ENCODE peak calls at places on chromosomes 3 and 15, in four cellular contexts. One of them, this sample, is unnamed. For H3K27me3, the result is how much of the 10 kb centered on the place peaks cover.

GRCh38 chr3:124680521-124680920 is 49.7 kb upstream of the UMPS start:
- DNase-seq in CD8-positive, alpha-beta T cell: no peak
- DNase-seq in neural progenitor cell: no peak
- DNase-seq in PC-3: no peak
- DNase-seq in this sample: no peak

GRCh38 chr15:75161788-75162414 is 39.8 kb upstream of the C15orf39 start:
- DNase-seq in CD8-positive, alpha-beta T cell: no peak
- DNase-seq in neural progenitor cell: no peak
- DNase-seq in PC-3: no peak
- DNase-seq in this sample: no peak

GRCh38 chr15:48855501-48856440 is 22.2 kb upstream of the EID1 start:
- DNase-seq in CD8-positive, alpha-beta T cell: no peak
- DNase-seq in neural progenitor cell: peak
- DNase-seq in PC-3: peak
- DNase-seq in this sample: no peak

GRCh38 chr3:167203062-167203461 is 177.0 kb downstream of the ZBBX start:
- DNase-seq in CD8-positive, alpha-beta T cell: no peak
- DNase-seq in neural progenitor cell: no peak
- DNase-seq in PC-3: no peak
- DNase-seq in this sample: no peak

GRCh38 chr3:52471371-52472238 is 16.2 kb downstream of the NISCH start:
- DNase-seq in CD8-positive, alpha-beta T cell: peak
- DNase-seq in neural progenitor cell: peak
- DNase-seq in PC-3: peak
- DNase-seq in this sample: peak

GRCh38 chr15:33581032-33581431 is 270.3 kb downstream of the RYR3 start:
- DNase-seq in CD8-positive, alpha-beta T cell: no peak
- DNase-seq in neural progenitor cell: no peak
- DNase-seq in PC-3: peak
- DNase-seq in this sample: no peak

GRCh38 chr15:40289140-40289775 is 6.4 kb upstream of the ANKRD63 start:
- DNase-seq in CD8-positive, alpha-beta T cell: no peak
- DNase-seq in neural progenitor cell: no peak
- DNase-seq in PC-3: peak
- DNase-seq in this sample: no peak

GRCh38 chr3:131026321-131027151 is at the start of the genes ASTE1 and NEK11:
- DNase-seq in CD8-positive, alpha-beta T cell: peak
- DNase-seq in neural progenitor cell: peak
- DNase-seq in PC-3: peak
- DNase-seq in this sample: peak

GRCh38 chr3:42031808-42032475 is 59.2 kb upstream of the TRAK1 start:
- DNase-seq in CD8-positive, alpha-beta T cell: no peak
- DNase-seq in neural progenitor cell: peak
- DNase-seq in PC-3: no peak
- DNase-seq in this sample: no peak

GRCh38 chr3:49266410-49267170 is 10.4 kb downstream of the C3orf62 start:
- DNase-seq in CD8-positive, alpha-beta T cell: no peak
- DNase-seq in neural progenitor cell: no peak
- DNase-seq in PC-3: no peak
- DNase-seq in this sample: no peak

GRCh38 chr15:45181491-45182285 is 6.1 kb downstream of the SHF start:
- DNase-seq in CD8-positive, alpha-beta T cell: no peak
- DNase-seq in neural progenitor cell: no peak
- DNase-seq in PC-3: no peak
- DNase-seq in this sample: no peak

GRCh38 chr3:67357610-67358458 is 296.6 kb downstream of the SUCLG2 start:
- DNase-seq in CD8-positive, alpha-beta T cell: no peak
- DNase-seq in neural progenitor cell: peak
- DNase-seq in PC-3: peak
- DNase-seq in this sample: no peak

GRCh38 chr15:94135748-94136147 is 95.6 kb upstream of the MCTP2 start:
- DNase-seq in CD8-positive, alpha-beta T cell: no peak
- DNase-seq in neural progenitor cell: peak
- DNase-seq in PC-3: peak
- DNase-seq in this sample: no peak

GRCh38 chr15:35290301-35290721 is 205.2 kb upstream of the NANOGP8 start:
- DNase-seq in CD8-positive, alpha-beta T cell: no peak
- DNase-seq in neural progenitor cell: no peak
- DNase-seq in PC-3: no peak
- DNase-seq in this sample: no peak

GRCh38 chr15:71142780-71143179 is 27.5 kb downstream of the THSD4 start:
- DNase-seq in CD8-positive, alpha-beta T cell: no peak
- DNase-seq in neural progenitor cell: no peak
- DNase-seq in PC-3: no peak
- DNase-seq in this sample: no peak

GRCh38 chr3:9916734-9917680 is at the start of gene IL17RC:
- DNase-seq in CD8-positive, alpha-beta T cell: no peak
- DNase-seq in neural progenitor cell: peak
- DNase-seq in PC-3: peak
- DNase-seq in this sample: no peak

GRCh38 chr3:73848173-73848751 is 223.5 kb upstream of the PDZRN3 start:
- DNase-seq in CD8-positive, alpha-beta T cell: no peak
- DNase-seq in neural progenitor cell: peak
- DNase-seq in PC-3: peak
- DNase-seq in this sample: no peak

GRCh38 chr15:68986292-68986691 is 28.2 kb upstream of the NOX5 start:
- DNase-seq in CD8-positive, alpha-beta T cell: no peak
- DNase-seq in neural progenitor cell: no peak
- DNase-seq in PC-3: no peak
- DNase-seq in this sample: no peak

GRCh38 chr3:124854027-124854426 is 33.1 kb downstream of the ITGB5 start:
- DNase-seq in CD8-positive, alpha-beta T cell: no peak
- DNase-seq in neural progenitor cell: no peak
- DNase-seq in PC-3: no peak
- DNase-seq in this sample: no peak

GRCh38 chr3:143084856-143085731 is 34.5 kb upstream of the CHST2 start:
- DNase-seq in CD8-positive, alpha-beta T cell: no peak
- DNase-seq in neural progenitor cell: no peak
- DNase-seq in PC-3: peak
- DNase-seq in this sample: peak

GRCh38 chr3:97256060-97256459 is 441.7 kb downstream of the EPHA6 start:
- DNase-seq in CD8-positive, alpha-beta T cell: no peak
- DNase-seq in neural progenitor cell: no peak
- DNase-seq in PC-3: no peak
- DNase-seq in this sample: no peak

GRCh38 chr15:49876401-49877038 is 242.5 kb downstream of the ATP8B4 start:
- DNase-seq in CD8-positive, alpha-beta T cell: no peak
- DNase-seq in neural progenitor cell: peak
- DNase-seq in PC-3: peak
- DNase-seq in this sample: no peak

GRCh38 chr15:51917493-51917892 is 54.1 kb downstream of the LEO1 start:
- DNase-seq in CD8-positive, alpha-beta T cell: no peak
- DNase-seq in neural progenitor cell: peak
- DNase-seq in PC-3: peak
- DNase-seq in this sample: no peak

GRCh38 chr3:72820405-72820804 is 27.8 kb downstream of the SHQ1 start:
- DNase-seq in CD8-positive, alpha-beta T cell: no peak
- DNase-seq in neural progenitor cell: no peak
- DNase-seq in PC-3: peak
- DNase-seq in this sample: no peak

GRCh38 chr15:90046846-90047481 is 45.8 kb downstream of the ZNF710 start:
- DNase-seq in CD8-positive, alpha-beta T cell: no peak
- DNase-seq in neural progenitor cell: no peak
- DNase-seq in PC-3: peak
- DNase-seq in this sample: peak

GRCh38 chr15:52362497-52362896 is 66.9 kb upstream of the MYO5C start:
- DNase-seq in CD8-positive, alpha-beta T cell: no peak
- DNase-seq in neural progenitor cell: no peak
- DNase-seq in PC-3: no peak
- DNase-seq in this sample: no peak

GRCh38 chr3:160221019-160221418 is 4.2 kb upstream of the C3orf80 start:
- DNase-seq in CD8-positive, alpha-beta T cell: no peak
- DNase-seq in neural progenitor cell: no peak
- DNase-seq in PC-3: no peak
- DNase-seq in this sample: no peak

GRCh38 chr3:160213181-160213580 is 12.0 kb upstream of the C3orf80 start:
- DNase-seq in CD8-positive, alpha-beta T cell: no peak
- DNase-seq in neural progenitor cell: no peak
- DNase-seq in PC-3: no peak
- DNase-seq in this sample: no peak

GRCh38 chr3:160217675-160218074 is 7.5 kb upstream of the C3orf80 start:
- DNase-seq in CD8-positive, alpha-beta T cell: no peak
- DNase-seq in neural progenitor cell: no peak
- DNase-seq in PC-3: no peak
- DNase-seq in this sample: no peak

GRCh38 chr3:160220038-160220437 is 5.2 kb upstream of the C3orf80 start:
- DNase-seq in CD8-positive, alpha-beta T cell: no peak
- DNase-seq in neural progenitor cell: no peak
- DNase-seq in PC-3: no peak
- DNase-seq in this sample: no peak

DNA sequence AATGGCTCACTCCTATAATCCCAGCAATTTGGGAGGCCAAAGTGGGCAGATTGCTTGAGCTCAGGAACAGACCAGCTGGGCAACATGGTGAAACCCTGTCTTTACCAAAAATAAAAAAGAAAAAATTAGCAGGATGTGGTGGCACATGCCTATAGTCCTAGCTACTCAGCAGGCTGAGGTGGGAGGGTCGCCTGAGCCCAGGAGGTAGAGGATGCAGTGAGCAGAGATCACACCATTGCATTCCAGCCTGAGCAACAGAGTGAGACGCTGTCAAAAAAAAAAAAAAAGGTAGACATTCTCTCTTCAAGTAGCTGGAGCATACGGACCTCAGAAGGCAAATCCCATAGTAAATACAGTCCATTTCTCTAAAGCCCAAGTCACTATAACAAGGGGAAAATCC is 7.1 kb upstream of the C3orf80 start:
- DNase-seq in CD8-positive, alpha-beta T cell: no peak
- DNase-seq in neural progenitor cell: no peak
- DNase-seq in PC-3: no peak
- DNase-seq in this sample: no peak
- H3K27me3 ChIP-seq in CD8-positive, alpha-beta T cell: under half
- H3K27me3 ChIP-seq in neural progenitor cell: under half
- H3K27me3 ChIP-seq in PC-3: under half
- H3K27me3 ChIP-seq in this sample: under half

GRCh38 chr15:87656373-87656772 is 600.2 kb downstream of the NTRK3 start:
- DNase-seq in CD8-positive, alpha-beta T cell: no peak
- DNase-seq in neural progenitor cell: no peak
- DNase-seq in PC-3: no peak
- DNase-seq in this sample: no peak

GRCh38 chr15:87661952-87662351 is 594.6 kb downstream of the NTRK3 start:
- DNase-seq in CD8-positive, alpha-beta T cell: no peak
- DNase-seq in neural progenitor cell: no peak
- DNase-seq in PC-3: no peak
- DNase-seq in this sample: no peak

GRCh38 chr15:87662575-87662974 is 594.0 kb downstream of the NTRK3 start:
- DNase-seq in CD8-positive, alpha-beta T cell: no peak
- DNase-seq in neural progenitor cell: no peak
- DNase-seq in PC-3: no peak
- DNase-seq in this sample: no peak

GRCh38 chr15:87661481-87661880 is 595.1 kb downstream of the NTRK3 start:
- DNase-seq in CD8-positive, alpha-beta T cell: no peak
- DNase-seq in neural progenitor cell: no peak
- DNase-seq in PC-3: peak
- DNase-seq in this sample: no peak

DNA sequence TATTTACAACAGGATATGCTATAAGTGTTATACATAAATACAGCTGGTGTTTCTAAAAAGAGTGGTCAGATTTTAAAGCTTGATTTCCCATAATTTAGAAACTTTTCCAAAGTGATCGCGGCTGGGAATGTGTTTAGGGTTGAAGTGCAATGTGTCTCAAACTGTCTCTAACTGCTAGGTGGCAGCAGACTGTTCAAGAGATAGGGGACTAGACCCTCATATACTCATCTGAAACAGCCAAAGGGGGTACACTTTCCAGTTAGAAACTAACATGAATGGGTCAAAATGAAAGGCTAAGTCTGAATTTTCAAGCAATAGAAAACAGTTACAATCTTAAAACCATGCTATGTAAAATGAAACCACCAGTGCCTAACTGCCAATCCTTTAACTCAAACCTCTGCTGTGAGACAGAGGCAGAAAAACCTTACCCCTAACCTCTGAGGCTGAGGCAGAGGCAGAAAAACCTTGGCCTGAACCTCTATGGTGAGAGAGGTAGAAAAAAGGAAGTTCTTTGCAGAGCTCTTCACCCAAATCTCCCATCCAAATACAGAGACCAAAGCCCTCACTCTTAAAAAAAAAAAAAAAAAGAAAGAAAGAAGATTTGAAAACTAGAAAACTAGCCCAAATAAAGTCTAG is 595.9 kb downstream of the NTRK3 start:
- DNase-seq in CD8-positive, alpha-beta T cell: no peak
- DNase-seq in neural progenitor cell: no peak
- DNase-seq in PC-3: no peak
- DNase-seq in this sample: no peak
- TF ChIP-seq CTCF in CD8-positive, alpha-beta T cell: no peak
- TF ChIP-seq CTCF in neural progenitor cell: peak
- TF ChIP-seq CTCF in PC-3: no peak
- TF ChIP-seq CTCF in this sample: no peak

DNA sequence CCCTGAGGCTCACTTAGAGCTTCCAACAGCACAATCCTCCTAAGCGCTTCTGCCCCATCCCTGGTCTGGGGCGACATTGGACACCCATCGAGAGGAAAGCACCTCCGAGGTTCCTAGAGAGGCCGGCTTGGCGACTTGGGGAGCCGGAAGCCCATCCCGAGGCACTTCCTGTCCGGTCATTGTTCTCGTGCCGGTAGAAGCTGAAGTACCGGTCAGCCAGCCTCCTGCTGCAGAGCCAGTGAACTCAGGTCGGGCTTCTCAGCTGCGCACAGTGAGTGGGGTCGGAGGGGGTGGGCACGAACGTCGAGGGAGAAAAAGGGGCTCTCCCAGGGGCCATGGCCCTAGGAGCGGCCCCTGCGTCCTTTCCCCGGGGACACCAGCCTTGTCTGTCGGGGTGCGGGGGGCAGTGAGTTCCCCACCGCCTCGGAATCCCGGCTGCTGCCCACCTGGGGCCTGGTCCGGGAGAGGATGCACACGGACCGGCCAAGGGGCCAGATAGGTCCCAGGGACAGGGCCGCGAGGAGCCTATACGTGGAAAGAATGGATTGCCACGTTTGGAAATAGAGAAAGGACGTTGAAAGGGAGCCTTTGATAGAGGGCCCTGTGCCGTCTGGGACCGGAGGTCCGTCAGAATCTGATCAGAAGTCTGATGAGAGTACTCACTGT is at the start of gene ZNF35:
- DNase-seq in CD8-positive, alpha-beta T cell: peak
- DNase-seq in neural progenitor cell: peak
- DNase-seq in PC-3: peak
- DNase-seq in this sample: peak
- H3K4me3 ChIP-seq in CD8-positive, alpha-beta T cell: peak
- H3K4me3 ChIP-seq in neural progenitor cell: peak
- H3K4me3 ChIP-seq in PC-3: peak
- H3K4me3 ChIP-seq in this sample: peak

GRCh38 chr3:122966045-122966444 is 61.5 kb downstream of the SEMA5B start:
- DNase-seq in CD8-positive, alpha-beta T cell: no peak
- DNase-seq in neural progenitor cell: no peak
- DNase-seq in PC-3: no peak
- DNase-seq in this sample: no peak

GRCh38 chr3:122967376-122968164 is 60.0 kb downstream of the SEMA5B start:
- DNase-seq in CD8-positive, alpha-beta T cell: no peak
- DNase-seq in neural progenitor cell: no peak
- DNase-seq in PC-3: no peak
- DNase-seq in this sample: no peak

GRCh38 chr3:122973893-122974615 is 53.5 kb downstream of the SEMA5B start:
- DNase-seq in CD8-positive, alpha-beta T cell: no peak
- DNase-seq in neural progenitor cell: no peak
- DNase-seq in PC-3: no peak
- DNase-seq in this sample: no peak

GRCh38 chr3:122974764-122975162 is 52.8 kb downstream of the SEMA5B start:
- DNase-seq in CD8-positive, alpha-beta T cell: no peak
- DNase-seq in neural progenitor cell: no peak
- DNase-seq in PC-3: peak
- DNase-seq in this sample: no peak

GRCh38 chr3:122969585-122970453 is 57.7 kb downstream of the SEMA5B start:
- DNase-seq in CD8-positive, alpha-beta T cell: no peak
- DNase-seq in neural progenitor cell: no peak
- DNase-seq in PC-3: peak
- DNase-seq in this sample: no peak
- H3K27me3 ChIP-seq in CD8-positive, alpha-beta T cell: under half
- H3K27me3 ChIP-seq in neural progenitor cell: under half
- H3K27me3 ChIP-seq in PC-3: half or more
- H3K27me3 ChIP-seq in this sample: under half